ENCODE peak calls at places on chromosomes 16 and 17, in seven cellular contexts. V, A, N, P, J, O and H are unnamed samples.

GRCh38 chr17:39225974-39226683 is 384 bp upstream of the STAC2 start:
- DNase-seq in V (peak), J (no peak), O (peak), A (peak), P (peak), N (no peak), H (peak)

GRCh38 chr17:45227101-45227591 is 5.5 kb downstream of the FMNL1 start:
- DNase-seq in O (no peak), V (no peak), N (no peak), A (no peak), P (no peak), J (no peak), H (no peak)

GRCh38 chr17:49180303-49180702 is 30.1 kb downstream of the GNGT2 start:
- DNase-seq in J (peak), A (peak), V (peak), O (peak), N (peak), P (peak), H (peak)

GRCh38 chr17:46917516-46917915 is 5.4 kb upstream of the GOSR2 start:
- DNase-seq in O (no peak), A (no peak), V (no peak), J (no peak), P (no peak), N (no peak), H (no peak)

GRCh38 chr16:87616556-87616955 is 14.2 kb downstream of the JPH3 start:
- DNase-seq in A (no peak), O (no peak), P (no peak), V (no peak), N (no peak), J (no peak), H (no peak)

GRCh38 chr17:16191604-16192003 is 23.7 kb downstream of the NCOR1 start:
- DNase-seq in V (no peak), O (no peak), N (no peak), P (no peak), J (no peak), A (no peak), H (no peak)

GRCh38 chr16:89925596-89926079 is 2.5 kb downstream of the TUBB3 start:
- DNase-seq in N (no peak), P (no peak), J (no peak), O (no peak), V (no peak), A (no peak), H (peak)

GRCh38 chr16:7504844-7505243 is 172.2 kb downstream of the RBFOX1 start:
- DNase-seq in V (no peak), O (no peak), N (no peak), A (no peak), J (no peak), P (no peak), H (no peak)

GRCh38 chr16:57791156-57791902 is 11.0 kb downstream of the KIFC3 start:
- DNase-seq in V (no peak), A (peak), P (no peak), J (no peak), O (no peak), N (no peak), H (no peak)

GRCh38 chr16:87002717-87003413 is 314.3 kb downstream of the C16orf95 start:
- DNase-seq in V (no peak), O (peak), A (no peak), P (no peak), J (peak), N (no peak), H (no peak)

GRCh38 chr16:30715777-30716445 is 16.9 kb downstream of the SRCAP start:
- DNase-seq in J (no peak), O (no peak), A (no peak), V (peak), N (no peak), P (no peak), H (no peak)

GRCh38 chr17:2683912-2684311 is 27.7 kb downstream of the CLUH start:
- DNase-seq in J (peak), P (no peak), V (no peak), A (no peak), N (no peak), O (no peak), H (no peak)

GRCh38 chr17:27295945-27296344 is 2.0 kb downstream of the WSB1 start:
- DNase-seq in P (no peak), J (no peak), N (no peak), A (no peak), O (no peak), V (no peak), H (no peak)

GRCh38 chr16:59039066-59039465 is 304.9 kb upstream of the GOT2 start:
- DNase-seq in A (no peak), V (no peak), J (no peak), N (no peak), P (no peak), O (no peak), H (no peak)

GRCh38 chr16:67206129-67206837 is 7.4 kb downstream of the ELMO3 start:
- DNase-seq in P (no peak), N (no peak), J (no peak), V (no peak), O (no peak), A (no peak), H (no peak)